ENCODE peak calls at places on chromosomes 4 and X, in four cellular contexts. R is K562, B is GM12878, F is HepG2. I is an unnamed sample.

GRCh38 chrX:9327747-9328145 is 137.1 kb upstream of the TBL1X start:
- DNase-seq in R (no peak), B (no peak), F (no peak), I (no peak)

GRCh38 chr4:3221996-3222395 is 27.0 kb upstream of the MSANTD1 start:
- DNase-seq in R (no peak), B (no peak), F (no peak), I (no peak)

GRCh38 chr4:181278941-181279340 is 964.3 kb upstream of the TENM3 start:
- DNase-seq in R (no peak), B (no peak), F (no peak), I (no peak)

GRCh38 chr4:2932561-2932950 is 30.6 kb downstream of the NOP14 start:
- DNase-seq in R (no peak), B (no peak), F (no peak), I (no peak)

GRCh38 chr4:108007984-108008383 is 18.3 kb downstream of the HADH start:
- DNase-seq in R (no peak), B (no peak), F (no peak), I (no peak)

GRCh38 chr4:139522457-139522856 is 33.6 kb downstream of the SETD7 start:
- DNase-seq in R (no peak), B (no peak), F (peak; percentile 5), I (no peak)

GRCh38 chr4:7664106-7664505 is 229.4 kb upstream of the PSAPL1 start:
- DNase-seq in R (no peak), B (no peak), F (no peak), I (no peak)

GRCh38 chr4:131370846-131371245 is 1778.2 kb upstream of the PCDH10 start:
- DNase-seq in R (no peak), B (no peak), F (no peak), I (no peak)

GRCh38 chr4:142226014-142226413 is 589.6 kb downstream of the IL15 start:
- DNase-seq in R (no peak), B (no peak), F (no peak), I (no peak)

GRCh38 chrX:55161581-55161980 is 58.6 kb upstream of the PAGE5 start:
- DNase-seq in R (no peak), B (no peak), F (no peak), I (no peak)

GRCh38 chr4:27692098-27692679 is 831.5 kb downstream of the STIM2 start:
- DNase-seq in R (peak; percentile 5), B (no peak), F (peak; percentile 28), I (no peak)

GRCh38 chr4:124173892-124174291 is 538.6 kb downstream of the ANKRD50 start:
- DNase-seq in R (no peak), B (no peak), F (no peak), I (no peak)

GRCh38 chr4:58807843-58808605 is 1697.8 kb upstream of the IGFBP7 start:
- DNase-seq in R (no peak), B (no peak), F (no peak), I (no peak)

DNA sequence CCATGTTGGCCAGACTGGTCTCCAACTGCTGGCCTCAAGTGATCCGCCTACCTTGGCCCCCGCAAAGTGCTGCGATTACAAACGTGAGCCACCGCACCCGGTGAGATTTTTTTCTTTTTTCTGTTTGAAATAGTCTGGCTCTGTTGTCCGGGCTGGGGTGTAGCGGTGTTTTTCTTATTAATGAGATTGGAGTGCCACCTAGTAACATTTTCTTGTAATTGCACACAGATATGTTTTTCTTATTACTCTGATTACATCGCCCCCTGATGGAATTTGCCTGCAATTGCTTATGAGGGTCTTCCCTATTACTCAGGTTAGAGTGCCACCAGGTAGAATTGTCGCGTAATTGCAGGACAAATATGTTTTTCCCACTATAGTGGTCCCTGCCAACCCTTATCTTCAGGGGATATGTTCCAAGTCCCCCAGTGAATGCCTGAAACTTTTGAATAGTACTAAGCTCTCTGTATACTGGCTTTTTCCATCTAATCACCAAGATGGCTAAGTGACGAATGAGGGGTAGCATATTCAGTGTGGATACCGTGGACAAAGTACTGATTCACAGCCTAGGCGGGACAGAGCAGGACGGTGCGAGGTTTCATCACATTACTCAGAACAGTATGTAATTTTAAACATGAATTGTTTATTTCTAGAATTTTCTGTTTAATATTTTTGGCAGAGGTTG is 8.6 kb upstream of the PDHA1 start:
- DNase-seq in R (peak; percentile 59), B (peak; percentile 15), F (peak; percentile 75), I (no peak)
- TF ChIP-seq CEBPB in R (no peak), B (no peak), F (no peak), I (no peak)

GRCh38 chr4:19126903-19127302 is 1105.3 kb upstream of the LCORL start:
- DNase-seq in R (no peak), B (no peak), F (no peak), I (no peak)

GRCh38 chr4:19128176-19128575 is 1106.6 kb upstream of the LCORL start:
- DNase-seq in R (no peak), B (no peak), F (no peak), I (no peak)

GRCh38 chr4:19133315-19133714 is 1111.8 kb upstream of the LCORL start:
- DNase-seq in R (no peak), B (no peak), F (no peak), I (no peak)

GRCh38 chr4:19134685-19135084 is 1113.1 kb upstream of the LCORL start:
- DNase-seq in R (no peak), B (no peak), F (no peak), I (no peak)

GRCh38 chr4:19130836-19131235 is 1109.3 kb upstream of the LCORL start:
- DNase-seq in R (no peak), B (no peak), F (no peak), I (no peak)
- TF ChIP-seq RAD21 in R (no peak), B (no peak), F (no peak), I (no peak)

GRCh38 chr4:110681381-110681780 is 58.5 kb upstream of the PITX2 start:
- DNase-seq in R (no peak), B (no peak), F (no peak), I (no peak)
- TF ChIP-seq CEBPB in R (no peak), B (no peak), F (no peak), I (no peak)

GRCh38 chr4:23631255-23631950 is 258.4 kb downstream of the PPARGC1A start:
- DNase-seq in R (no peak), B (no peak), F (no peak), I (no peak)
- TF ChIP-seq RAD21 in R (no peak), B (no peak), F (no peak), I (no peak)

DNA sequence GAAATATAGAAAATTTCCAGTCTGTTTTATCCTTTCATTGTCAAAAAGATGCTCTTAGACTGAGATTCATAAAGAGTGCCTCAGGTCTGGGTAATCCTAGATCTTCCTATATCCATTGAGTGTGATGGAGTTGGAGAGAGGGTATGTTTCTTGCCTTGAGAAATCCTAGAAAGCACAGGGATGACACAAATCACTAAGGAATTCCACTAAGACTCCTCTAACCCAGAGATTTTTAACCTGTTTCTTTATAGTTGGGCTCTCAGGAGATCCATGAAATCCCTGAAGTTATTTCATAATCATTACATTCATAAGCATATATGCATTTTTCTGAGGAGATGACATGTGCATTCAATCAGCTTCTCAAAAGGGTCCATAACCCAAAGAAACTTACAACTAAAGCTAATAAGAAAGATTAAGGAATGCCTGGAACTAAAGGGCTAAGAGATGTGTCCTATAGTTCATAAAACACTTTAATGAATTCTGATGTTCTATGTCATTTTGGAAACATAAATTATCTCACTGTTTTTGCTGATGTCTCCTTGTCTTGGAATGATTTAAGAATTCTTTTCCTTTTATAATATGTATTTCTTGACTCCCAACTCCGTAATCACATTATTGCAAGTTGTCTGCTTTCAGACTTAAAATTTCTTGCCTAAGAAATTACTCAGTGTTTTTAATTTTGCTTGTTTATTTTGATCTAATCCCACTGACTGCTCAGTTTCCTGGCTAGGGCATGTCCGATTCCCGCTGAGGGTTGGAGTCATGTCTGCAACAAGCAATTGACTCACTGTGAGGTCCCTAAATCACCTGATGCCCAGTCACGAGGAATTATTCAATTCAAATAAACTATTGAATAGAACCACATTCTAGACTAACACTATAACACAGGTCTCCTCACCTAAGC is 2.8 kb upstream of the AMTN start:
- DNase-seq in R (no peak), B (no peak), F (no peak), I (no peak)
- TF ChIP-seq CEBPB in R (no peak), B (no peak), F (no peak), I (no peak)

DNA sequence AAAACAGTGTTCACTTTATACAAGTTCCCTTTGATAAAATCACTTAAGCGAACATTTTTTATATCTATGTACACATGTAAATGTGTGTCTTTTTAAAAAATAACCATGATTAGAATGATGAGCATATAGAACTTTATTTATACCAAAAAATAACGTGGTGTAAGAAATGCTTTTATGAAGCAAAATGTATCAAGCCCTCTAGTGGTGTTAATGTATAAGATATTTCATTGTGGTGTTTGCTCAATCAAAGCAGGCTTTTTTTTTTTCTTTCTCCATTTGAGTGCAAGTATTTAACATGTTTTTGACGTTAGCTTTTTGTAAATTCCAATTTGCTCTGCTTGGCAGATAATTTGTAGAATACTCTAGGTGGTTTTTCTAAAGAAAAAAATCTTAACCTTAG is 2092.4 kb upstream of the TENM3 start:
- DNase-seq in R (no peak), B (no peak), F (no peak), I (no peak)
- TF ChIP-seq RAD21 in R (no peak), B (no peak), F (no peak), I (no peak)

GRCh38 chr4:95165926-95166524 is 382.7 kb downstream of the UNC5C start:
- DNase-seq in R (peak; percentile 75), B (peak; percentile 17), F (peak; percentile 54), I (no peak)
- TF ChIP-seq CEBPB in R (no peak), B (no peak), F (no peak), I (no peak)

I was measured in H1.